ENCODE peak calls at places on chromosomes 2 and 18, in seven cellular contexts. N is A549, O is H7, S is astrocyte of the cerebellum, V is hepatocyte, X is adipocyte, P is GM23338. M is an unnamed sample.

GRCh38 chr18:36850527-36851201 is 21.7 kb downstream of the KIAA1328 start:
- DNase-seq in N (peak; percentile 50), O (no peak), S (peak; percentile 71), V (peak; percentile 8), X (peak; percentile 80), P (no peak), M (no peak)

GRCh38 chr2:147275943-147276342 is 568.9 kb upstream of the ACVR2A start:
- DNase-seq in N (no peak), O (peak; percentile 18), S (no peak), V (peak; percentile 10), X (no peak), P (peak; percentile 61), M (peak; percentile 49)

GRCh38 chr18:54957987-54958386 is 1.3 kb downstream of the CCDC68 start:
- DNase-seq in N (peak; percentile 55), O (no peak), S (peak; percentile 26), V (peak; percentile 28), X (peak; percentile 51), P (peak; percentile 12), M (no peak)

GRCh38 chr2:61504949-61505348 is 33.2 kb downstream of the XPO1 start:
- DNase-seq in N (no peak), O (no peak), S (no peak), V (no peak), X (no peak), P (no peak), M (no peak)

GRCh38 chr2:19300961-19301360 is 57.5 kb downstream of the OSR1 start:
- DNase-seq in N (no peak), O (no peak), S (no peak), V (no peak), X (no peak), P (no peak), M (no peak)

GRCh38 chr18:61901334-61901986 is 8.7 kb upstream of the RNF152 start:
- DNase-seq in N (peak; percentile 59), O (peak; percentile 80), S (peak; percentile 31), V (peak; percentile 73), X (peak; percentile 75), P (peak; percentile 91), M (peak; percentile 79)

GRCh38 chr2:68837164-68837860 is 33.9 kb downstream of the BMP10 start:
- DNase-seq in N (peak; percentile 76), O (peak; percentile 77), S (no peak), V (peak; percentile 75), X (peak; percentile 59), P (peak; percentile 86), M (peak; percentile 80)

GRCh38 chr2:14628906-14629305 is 3.6 kb upstream of the LRATD1 start:
- DNase-seq in N (no peak), O (no peak), S (no peak), V (peak; percentile 43), X (no peak), P (no peak), M (no peak)

GRCh38 chr2:33209976-33210375 is 263.2 kb downstream of the LTBP1 start:
- DNase-seq in N (no peak), O (no peak), S (no peak), V (no peak), X (no peak), P (no peak), M (no peak)

GRCh38 chr18:10822457-10822856 is 296.6 kb downstream of the NAPG start:
- DNase-seq in N (no peak), O (no peak), S (peak; percentile 64), V (no peak), X (no peak), P (peak; percentile 48), M (no peak)